ENCODE peak calls at places on chromosomes 13 and 19, in four cellular contexts. One of them, this sample, is unnamed.

GRCh38 chr19:55241143-55241934 is 12.8 kb upstream of the TMEM86B start:
- DNase-seq in stimulated activated CD4-positive, alpha-beta T cell treated with anti-CD3 and anti-CD28 coated beads, TNF-alpha, amount 100 ng/mL, for 48 hours: no peak
- DNase-seq in prostate gland: no peak
- DNase-seq in retinal pigment epithelial cell: no peak
- DNase-seq in this sample: no peak

GRCh38 chr19:43779820-43780219 is 953 bp downstream of the KCNN4 start:
- DNase-seq in retinal pigment epithelial cell: no peak
- DNase-seq in prostate gland: no peak
- DNase-seq in stimulated activated CD4-positive, alpha-beta T cell treated with anti-CD3 and anti-CD28 coated beads, TNF-alpha, amount 100 ng/mL, for 48 hours: no peak
- DNase-seq in this sample: no peak

GRCh38 chr13:21075303-21076264 is 14.2 kb upstream of the LATS2 start:
- DNase-seq in retinal pigment epithelial cell: no peak
- DNase-seq in prostate gland: no peak
- DNase-seq in stimulated activated CD4-positive, alpha-beta T cell treated with anti-CD3 and anti-CD28 coated beads, TNF-alpha, amount 100 ng/mL, for 48 hours: peak; percentile 12
- DNase-seq in this sample: no peak

GRCh38 chr19:49469828-49470614 is 4.0 kb upstream of the FLT3LG start:
- DNase-seq in retinal pigment epithelial cell: no peak
- DNase-seq in prostate gland: no peak
- DNase-seq in stimulated activated CD4-positive, alpha-beta T cell treated with anti-CD3 and anti-CD28 coated beads, TNF-alpha, amount 100 ng/mL, for 48 hours: no peak
- DNase-seq in this sample: no peak

GRCh38 chr13:47126432-47126831 is 229.6 kb upstream of the HTR2A start:
- DNase-seq in stimulated activated CD4-positive, alpha-beta T cell treated with anti-CD3 and anti-CD28 coated beads, TNF-alpha, amount 100 ng/mL, for 48 hours: no peak
- DNase-seq in prostate gland: no peak
- DNase-seq in retinal pigment epithelial cell: no peak
- DNase-seq in this sample: no peak

GRCh38 chr13:76991796-76992547 is at the start of gene CLN5:
- DNase-seq in stimulated activated CD4-positive, alpha-beta T cell treated with anti-CD3 and anti-CD28 coated beads, TNF-alpha, amount 100 ng/mL, for 48 hours: peak; percentile 85
- DNase-seq in prostate gland: peak; percentile 91
- DNase-seq in retinal pigment epithelial cell: peak; percentile 79
- DNase-seq in this sample: peak; percentile 49

GRCh38 chr13:111866731-111867245 is 200.2 kb upstream of the SOX1 start:
- DNase-seq in prostate gland: no peak
- DNase-seq in retinal pigment epithelial cell: no peak
- DNase-seq in stimulated activated CD4-positive, alpha-beta T cell treated with anti-CD3 and anti-CD28 coated beads, TNF-alpha, amount 100 ng/mL, for 48 hours: no peak
- DNase-seq in this sample: no peak

GRCh38 chr19:19459707-19460251 is 54.3 kb downstream of the GATAD2A start:
- DNase-seq in retinal pigment epithelial cell: no peak
- DNase-seq in prostate gland: no peak
- DNase-seq in stimulated activated CD4-positive, alpha-beta T cell treated with anti-CD3 and anti-CD28 coated beads, TNF-alpha, amount 100 ng/mL, for 48 hours: no peak
- DNase-seq in this sample: no peak

GRCh38 chr13:113972451-113973217 is 1.2 kb downstream of the C13orf46 start:
- DNase-seq in retinal pigment epithelial cell: no peak
- DNase-seq in stimulated activated CD4-positive, alpha-beta T cell treated with anti-CD3 and anti-CD28 coated beads, TNF-alpha, amount 100 ng/mL, for 48 hours: no peak
- DNase-seq in prostate gland: no peak
- DNase-seq in this sample: no peak

GRCh38 chr19:1758231-1758577 is 4.9 kb downstream of the ONECUT3 start:
- DNase-seq in prostate gland: no peak
- DNase-seq in retinal pigment epithelial cell: no peak
- DNase-seq in stimulated activated CD4-positive, alpha-beta T cell treated with anti-CD3 and anti-CD28 coated beads, TNF-alpha, amount 100 ng/mL, for 48 hours: no peak
- DNase-seq in this sample: no peak

GRCh38 chr13:38967446-38967845 is 23.2 kb downstream of the STOML3 start:
- DNase-seq in retinal pigment epithelial cell: no peak
- DNase-seq in stimulated activated CD4-positive, alpha-beta T cell treated with anti-CD3 and anti-CD28 coated beads, TNF-alpha, amount 100 ng/mL, for 48 hours: no peak
- DNase-seq in prostate gland: no peak
- DNase-seq in this sample: no peak

GRCh38 chr19:39417463-39418181 is 5.2 kb downstream of the PLEKHG2 start:
- DNase-seq in retinal pigment epithelial cell: no peak
- DNase-seq in prostate gland: no peak
- DNase-seq in stimulated activated CD4-positive, alpha-beta T cell treated with anti-CD3 and anti-CD28 coated beads, TNF-alpha, amount 100 ng/mL, for 48 hours: no peak
- DNase-seq in this sample: no peak

GRCh38 chr19:39996218-39996810 is 546 bp upstream of the ZNF546 start:
- DNase-seq in retinal pigment epithelial cell: no peak
- DNase-seq in stimulated activated CD4-positive, alpha-beta T cell treated with anti-CD3 and anti-CD28 coated beads, TNF-alpha, amount 100 ng/mL, for 48 hours: peak; percentile 34
- DNase-seq in prostate gland: no peak
- DNase-seq in this sample: no peak

GRCh38 chr19:2722541-2723344 is 1.6 kb upstream of the DIRAS1 start:
- DNase-seq in retinal pigment epithelial cell: peak; percentile 58
- DNase-seq in prostate gland: no peak
- DNase-seq in stimulated activated CD4-positive, alpha-beta T cell treated with anti-CD3 and anti-CD28 coated beads, TNF-alpha, amount 100 ng/mL, for 48 hours: no peak
- DNase-seq in this sample: peak; percentile 80

GRCh38 chr19:50669319-50670101 is 20.3 kb downstream of the C19orf81 start:
- DNase-seq in retinal pigment epithelial cell: no peak
- DNase-seq in prostate gland: no peak
- DNase-seq in stimulated activated CD4-positive, alpha-beta T cell treated with anti-CD3 and anti-CD28 coated beads, TNF-alpha, amount 100 ng/mL, for 48 hours: no peak
- DNase-seq in this sample: no peak

GRCh38 chr13:31965361-31966066 is 66.1 kb upstream of the FRY start:
- DNase-seq in retinal pigment epithelial cell: no peak
- DNase-seq in stimulated activated CD4-positive, alpha-beta T cell treated with anti-CD3 and anti-CD28 coated beads, TNF-alpha, amount 100 ng/mL, for 48 hours: no peak
- DNase-seq in prostate gland: no peak
- DNase-seq in this sample: no peak

GRCh38 chr19:31054430-31054829 is 294.8 kb downstream of the TSHZ3 start:
- DNase-seq in retinal pigment epithelial cell: peak; percentile 11
- DNase-seq in stimulated activated CD4-positive, alpha-beta T cell treated with anti-CD3 and anti-CD28 coated beads, TNF-alpha, amount 100 ng/mL, for 48 hours: peak; percentile 5
- DNase-seq in prostate gland: peak; percentile 46
- DNase-seq in this sample: no peak

GRCh38 chr19:12208221-12208620 is 45.3 kb downstream of the ZNF136 start:
- DNase-seq in prostate gland: no peak
- DNase-seq in stimulated activated CD4-positive, alpha-beta T cell treated with anti-CD3 and anti-CD28 coated beads, TNF-alpha, amount 100 ng/mL, for 48 hours: no peak
- DNase-seq in retinal pigment epithelial cell: no peak
- DNase-seq in this sample: no peak

GRCh38 chr19:56538761-56539263 is at the start of gene ZFP28:
- DNase-seq in prostate gland: peak; percentile 73
- DNase-seq in stimulated activated CD4-positive, alpha-beta T cell treated with anti-CD3 and anti-CD28 coated beads, TNF-alpha, amount 100 ng/mL, for 48 hours: peak; percentile 53
- DNase-seq in retinal pigment epithelial cell: no peak
- DNase-seq in this sample: no peak

GRCh38 chr13:79749985-79750551 is 269.1 kb downstream of the NDFIP2 start:
- DNase-seq in retinal pigment epithelial cell: peak; percentile 96
- DNase-seq in prostate gland: peak; percentile 60
- DNase-seq in stimulated activated CD4-positive, alpha-beta T cell treated with anti-CD3 and anti-CD28 coated beads, TNF-alpha, amount 100 ng/mL, for 48 hours: no peak
- DNase-seq in this sample: no peak

This sample was measured in T1000.